ENCODE peak calls at places on chromosome 18, in seven cellular contexts. Z is body of pancreas, A is RWPE1, I is A549, W is psoas muscle, J is fibroblast of mammary gland, B is GM12865. C is an unnamed sample.

GRCh38 chr18:79378416-79379250 is 17.1 kb upstream of the NFATC1 start:
- DNase-seq in Z (peak), W (peak), A (peak), B (peak), J (peak), I (peak), C (peak)

GRCh38 chr18:76351961-76352581 is 143.0 kb downstream of the ZNF516 start:
- DNase-seq in Z (peak), I (peak), W (peak), A (peak), J (peak), B (no peak), C (no peak)

GRCh38 chr18:1296237-1296636 is 391.6 kb downstream of the ADCYAP1 start:
- DNase-seq in J (no peak), Z (no peak), A (no peak), I (no peak), B (no peak), W (no peak), C (no peak)

GRCh38 chr18:55106906-55107305 is 147.6 kb upstream of the CCDC68 start:
- DNase-seq in J (no peak), B (no peak), W (no peak), Z (no peak), I (no peak), A (no peak), C (no peak)

GRCh38 chr18:23515911-23516546 is 12.7 kb downstream of the RMC1 start:
- DNase-seq in B (peak), A (peak), Z (peak), J (peak), W (peak), I (peak), C (peak)

GRCh38 chr18:7789853-7790552 is 222.9 kb downstream of the PTPRM start:
- DNase-seq in B (no peak), J (peak), A (peak), Z (no peak), W (no peak), I (peak), C (peak)

GRCh38 chr18:46364048-46364447 is 259.9 kb downstream of the HAUS1 start:
- DNase-seq in A (no peak), J (no peak), W (no peak), Z (no peak), I (no peak), B (no peak), C (no peak)

GRCh38 chr18:79983253-79983652 is 5.1 kb downstream of the TXNL4A start:
- DNase-seq in A (no peak), I (no peak), B (no peak), W (no peak), Z (no peak), J (no peak), C (no peak)

GRCh38 chr18:40159141-40160017 is 1795.7 kb upstream of the PIK3C3 start:
- DNase-seq in W (no peak), B (peak), Z (no peak), I (peak), J (peak), A (peak), C (no peak)

GRCh38 chr18:56538756-56539155 is 99.6 kb downstream of the TXNL1 start:
- DNase-seq in B (no peak), J (peak), W (no peak), Z (no peak), I (no peak), A (no peak), C (no peak)

GRCh38 chr18:39057423-39058057 is 1491.9 kb upstream of the CELF4 start:
- DNase-seq in W (no peak), Z (no peak), B (no peak), J (peak), I (no peak), A (peak), C (no peak)

GRCh38 chr18:37565985-37566478 is 434 bp upstream of the CELF4 start:
- DNase-seq in W (peak), B (no peak), A (peak), J (peak), I (peak), Z (peak), C (peak)

GRCh38 chr18:48990497-48991298 is 39.9 kb upstream of the SMAD7 start:
- DNase-seq in W (peak), J (peak), I (peak), A (no peak), B (no peak), Z (no peak), C (no peak)

GRCh38 chr18:48036641-48037421 is 106.4 kb upstream of the SMAD2 start:
- DNase-seq in J (no peak), I (no peak), W (no peak), B (no peak), Z (no peak), A (no peak), C (peak)

GRCh38 chr18:67266591-67267237 is 249.8 kb downstream of the DSEL start:
- DNase-seq in W (no peak), Z (no peak), A (no peak), J (peak), I (peak), B (no peak), C (no peak)

GRCh38 chr18:55351220-55351619 is 236.8 kb downstream of the TCF4 start:
- DNase-seq in W (no peak), Z (no peak), J (peak), A (no peak), B (no peak), I (no peak), C (no peak)

GRCh38 chr18:453399-453798 is 47.1 kb downstream of the COLEC12 start:
- DNase-seq in W (no peak), B (no peak), Z (no peak), A (no peak), J (no peak), I (no peak), C (no peak)

GRCh38 chr18:59514193-59514592 is 155.1 kb upstream of the LMAN1 start:
- DNase-seq in B (no peak), A (no peak), Z (no peak), I (no peak), J (peak), W (peak), C (no peak)

GRCh38 chr18:1499265-1499664 is 594.6 kb downstream of the ADCYAP1 start:
- DNase-seq in I (no peak), B (no peak), J (no peak), A (no peak), Z (no peak), W (no peak), C (no peak)

GRCh38 chr18:36572135-36572856 is 256.5 kb downstream of the TPGS2 start:
- DNase-seq in A (peak), B (peak), J (peak), I (peak), W (peak), Z (peak), C (peak)

GRCh38 chr18:37701967-37702366 is 136.4 kb upstream of the CELF4 start:
- DNase-seq in W (no peak), Z (no peak), J (no peak), B (no peak), A (no peak), I (no peak), C (no peak)

GRCh38 chr18:9082763-9083510 is 19.6 kb upstream of the NDUFV2 start:
- DNase-seq in B (peak), J (no peak), A (no peak), I (no peak), Z (no peak), W (no peak), C (no peak)

GRCh38 chr18:46398625-46399024 is 258.4 kb downstream of the LOXHD1 start:
- DNase-seq in I (peak), W (no peak), Z (no peak), A (no peak), J (no peak), B (no peak), C (no peak)

GRCh38 chr18:34514238-34514637 is 195.9 kb upstream of the DTNA start:
- DNase-seq in I (no peak), A (no peak), B (no peak), J (peak), Z (no peak), W (no peak), C (no peak)

GRCh38 chr18:63376493-63377053 is 9.6 kb upstream of the KDSR start:
- DNase-seq in B (no peak), I (no peak), A (no peak), J (peak), Z (no peak), W (no peak), C (no peak)

GRCh38 chr18:50194623-50195532 is at the start of gene MYO5B:
- DNase-seq in I (peak), B (peak), W (peak), J (no peak), Z (peak), A (peak), C (peak)

GRCh38 chr18:32010124-32010745 is 8.4 kb upstream of the RNF125 start:
- DNase-seq in B (no peak), J (peak), Z (no peak), W (no peak), A (no peak), I (no peak), C (no peak)

GRCh38 chr18:38445485-38446145 is 880.0 kb upstream of the CELF4 start:
- DNase-seq in Z (no peak), A (no peak), W (no peak), J (no peak), I (no peak), B (no peak), C (no peak)

GRCh38 chr18:45686892-45687611 is 36.9 kb upstream of the SLC14A1 start:
- DNase-seq in I (no peak), W (no peak), Z (no peak), A (no peak), J (no peak), B (peak), C (peak)

GRCh38 chr18:13006731-13007550 is 15.8 kb downstream of the CEP192 start:
- DNase-seq in J (no peak), A (no peak), I (no peak), B (no peak), W (no peak), Z (no peak), C (no peak)

GRCh38 chr18:13005289-13005688 is 14.1 kb downstream of the CEP192 start:
- DNase-seq in Z (no peak), B (no peak), J (no peak), W (no peak), I (no peak), A (no peak), C (no peak)

GRCh38 chr18:12998332-12999060 is 7.3 kb downstream of the CEP192 start:
- DNase-seq in J (no peak), W (no peak), B (peak), Z (no peak), I (no peak), A (no peak), C (no peak)

GRCh38 chr18:13004316-13004879 is 13.2 kb downstream of the CEP192 start:
- DNase-seq in J (no peak), A (no peak), I (no peak), B (no peak), W (no peak), Z (no peak), C (no peak)

GRCh38 chr18:13003466-13003896 is 12.3 kb downstream of the CEP192 start:
- DNase-seq in I (peak), J (peak), W (no peak), B (peak), A (peak), Z (no peak), C (peak)
- TF ChIP-seq CTCF in I (peak), J (peak), W (no peak), B (peak), A (peak), Z (no peak), C (peak)

GRCh38 chr18:26656944-26657536 is 108.7 kb upstream of the KCTD1 start:
- DNase-seq in J (peak), Z (peak), W (peak), A (peak), B (peak), I (peak), C (peak)

GRCh38 chr18:26655010-26655613 is 106.8 kb upstream of the KCTD1 start:
- DNase-seq in A (no peak), B (no peak), J (peak), W (no peak), Z (no peak), I (peak), C (no peak)

GRCh38 chr18:26654173-26655009 is 106.0 kb upstream of the KCTD1 start:
- DNase-seq in Z (no peak), W (no peak), A (no peak), J (no peak), B (no peak), I (peak), C (no peak)

GRCh38 chr18:26656401-26656943 is 108.1 kb upstream of the KCTD1 start:
- DNase-seq in B (no peak), J (no peak), W (peak), Z (no peak), I (no peak), A (no peak), C (peak)

GRCh38 chr18:26655614-26656400 is 107.5 kb upstream of the KCTD1 start:
- DNase-seq in W (peak), I (peak), J (peak), B (no peak), Z (peak), A (peak), C (peak)
- TF ChIP-seq CTCF in W (no peak), I (no peak), J (peak), B (no peak), Z (no peak), A (peak), C (peak)

GRCh38 chr18:28961669-28962228 is 784.8 kb upstream of the CDH2 start:
- DNase-seq in A (peak), Z (no peak), J (peak), B (peak), I (peak), W (no peak), C (peak)
- TF ChIP-seq CTCF in A (peak), Z (no peak), J (peak), B (peak), I (peak), W (no peak), C (no peak)

GRCh38 chr18:51275712-51276473 is 78.4 kb upstream of the MEX3C start:
- DNase-seq in I (no peak), J (peak), W (peak), Z (no peak), A (no peak), B (peak), C (no peak)

GRCh38 chr18:51279367-51279984 is 82.0 kb upstream of the MEX3C start:
- DNase-seq in W (no peak), Z (no peak), B (peak), I (no peak), A (no peak), J (no peak), C (no peak)

GRCh38 chr18:51273435-51273834 is 76.0 kb upstream of the MEX3C start:
- DNase-seq in B (no peak), Z (no peak), J (no peak), I (no peak), A (no peak), W (no peak), C (no peak)

DNA sequence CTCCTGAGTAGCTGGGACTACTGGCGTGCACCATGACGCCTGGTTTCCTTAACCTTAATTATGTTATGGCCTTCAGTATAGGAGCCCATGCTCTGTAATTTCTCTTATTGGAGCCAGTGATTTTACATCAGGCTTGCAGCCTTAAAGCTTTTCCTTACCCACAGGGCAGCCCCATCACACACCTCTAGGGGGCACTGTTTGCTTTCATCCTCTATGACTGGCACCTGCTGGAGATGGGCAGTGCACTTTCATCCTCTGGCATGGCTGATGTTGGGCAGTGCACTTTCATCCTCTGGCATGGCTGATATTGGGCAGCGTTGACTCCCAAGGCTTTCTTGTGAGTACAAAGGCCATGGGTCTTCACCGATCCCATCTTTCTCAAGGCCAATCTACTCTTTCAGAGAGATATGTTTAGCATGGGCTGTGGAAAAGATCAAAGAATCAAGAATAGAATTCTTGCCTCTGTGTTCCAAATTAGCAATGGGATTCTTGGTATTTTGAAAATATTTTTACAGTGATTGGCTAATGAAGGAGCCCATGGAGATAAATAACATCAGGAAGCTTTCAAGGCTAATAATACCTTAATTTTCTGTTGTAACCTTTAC is 80.7 kb upstream of the MEX3C start:
- DNase-seq in W (no peak), J (peak), B (peak), A (peak), I (peak), Z (peak), C (peak)
- TF ChIP-seq CTCF in W (peak), J (peak), B (peak), A (peak), I (peak), Z (no peak), C (peak)

GRCh38 chr18:12046046-12046750 is 47.4 kb upstream of the ANKRD62 start:
- DNase-seq in B (no peak), A (no peak), I (no peak), J (no peak), Z (no peak), W (no peak), C (no peak)

GRCh38 chr18:12044591-12044990 is 49.1 kb upstream of the ANKRD62 start:
- DNase-seq in J (peak), A (no peak), I (no peak), B (no peak), W (no peak), Z (no peak), C (no peak)

GRCh38 chr18:12048010-12048826 is 45.4 kb upstream of the ANKRD62 start:
- DNase-seq in J (no peak), I (no peak), B (no peak), Z (no peak), A (no peak), W (no peak), C (no peak)

GRCh38 chr18:12048827-12049175 is 44.8 kb upstream of the ANKRD62 start:
- DNase-seq in A (no peak), W (no peak), B (no peak), J (peak), I (no peak), Z (no peak), C (no peak)

DNA sequence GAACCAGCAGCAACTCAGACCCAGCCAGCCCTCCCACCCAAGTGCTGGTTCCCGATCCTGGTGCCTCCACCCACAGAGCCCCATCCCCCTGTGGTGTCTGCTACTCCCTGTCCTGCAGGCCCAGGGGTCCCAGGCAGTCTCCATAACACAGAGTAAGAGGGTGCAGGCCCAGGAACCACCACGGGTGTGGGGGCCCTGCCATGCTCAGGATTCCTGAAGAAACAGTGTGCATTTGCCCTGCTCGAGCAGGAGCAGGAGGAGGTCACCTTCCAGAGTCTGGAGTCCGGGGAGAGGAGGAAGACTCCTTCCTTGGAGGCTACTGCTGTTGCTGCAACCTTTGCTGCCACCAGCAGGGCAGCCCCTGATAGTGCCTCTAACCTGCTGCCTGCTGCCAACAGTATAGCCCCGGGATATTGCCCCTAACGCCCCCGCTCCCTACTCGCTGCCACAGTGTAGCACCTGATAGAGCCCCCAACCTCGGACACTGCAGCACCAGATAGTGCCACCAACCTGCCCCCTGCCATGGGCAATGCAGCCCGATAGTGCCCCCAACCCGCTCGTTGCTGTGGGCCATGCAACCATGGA is 46.8 kb upstream of the ANKRD62 start:
- DNase-seq in J (no peak), B (no peak), A (no peak), I (no peak), Z (no peak), W (no peak), C (no peak)
- TF ChIP-seq CTCF in J (peak), B (no peak), A (no peak), I (peak), Z (no peak), W (no peak), C (no peak)

DNA sequence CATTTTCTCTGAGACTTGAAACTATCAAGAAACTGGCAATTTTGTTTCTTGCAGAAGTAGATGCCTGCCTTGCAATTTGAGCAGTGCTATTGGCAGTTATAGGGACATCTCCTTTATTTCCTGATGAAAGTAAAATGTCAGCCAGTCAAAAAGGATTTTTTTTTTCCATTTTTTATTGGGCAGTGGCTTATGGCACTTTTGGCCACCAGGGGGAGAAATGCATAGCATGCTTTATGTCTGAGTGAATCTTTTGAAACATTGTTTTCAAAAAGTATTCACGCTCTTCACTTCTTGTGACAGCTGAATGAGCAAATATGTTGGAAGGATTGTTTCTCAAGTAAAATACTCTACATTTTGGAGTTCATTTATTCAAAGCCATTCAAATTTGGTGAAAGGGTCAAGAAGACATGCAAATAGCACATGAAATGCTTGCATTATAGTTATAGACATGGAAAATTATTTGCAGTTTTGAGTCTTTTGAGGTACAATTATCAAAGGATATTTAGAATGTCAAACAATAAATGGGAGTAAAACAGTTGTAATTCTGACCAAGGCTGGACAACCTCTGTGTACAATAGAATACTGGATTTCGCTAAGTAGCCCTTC is 491.0 kb downstream of the CDH2 start:
- DNase-seq in Z (peak), A (peak), I (peak), B (peak), J (peak), W (no peak), C (peak)
- TF ChIP-seq CTCF in Z (no peak), A (peak), I (peak), B (peak), J (peak), W (peak), C (peak)

GRCh38 chr18:74230922-74231714 is 60.6 kb downstream of the CYB5A start:
- DNase-seq in Z (peak), W (no peak), B (no peak), J (no peak), I (no peak), A (no peak), C (no peak)
- TF ChIP-seq CTCF in Z (no peak), W (no peak), B (no peak), J (no peak), I (no peak), A (no peak), C (no peak)